ENCODE peak calls at places on chromosomes 5 and 9, in four cellular contexts. R is NCI-H748 treated with DMSO at 0.1 percent for 48 hours, A is T-helper 2 cell, I is fibroblast of mammary gland. O is an unnamed sample.

GRCh38 chr5:54844905-54845566 is 140.4 kb downstream of the ESM1 start:
- DNase-seq in R (peak), A (no peak), I (peak), O (no peak)

GRCh38 chr5:15012061-15012460 is 140.5 kb upstream of the ANKH start:
- DNase-seq in R (no peak), A (no peak), I (no peak), O (no peak)

GRCh38 chr5:17952231-17952630 is 318.0 kb downstream of the TAF11L14 start:
- DNase-seq in R (no peak), A (no peak), I (no peak), O (no peak)

GRCh38 chr9:35357116-35357515 is 132.8 kb upstream of the RUSC2 start:
- DNase-seq in R (peak), A (no peak), I (peak), O (no peak)

GRCh38 chr5:58849995-58850667 is 267.3 kb downstream of the RAB3C start:
- DNase-seq in R (peak), A (no peak), I (peak), O (no peak)

GRCh38 chr5:136012041-136012804 is 16.6 kb upstream of the TGFBI start:
- DNase-seq in R (no peak), A (no peak), I (peak), O (no peak)

GRCh38 chr5:175724314-175724713 is 66.4 kb downstream of the HRH2 start:
- DNase-seq in R (no peak), A (no peak), I (no peak), O (no peak)

GRCh38 chr9:71648453-71648852 is 119.9 kb downstream of the CEMIP2 start:
- DNase-seq in R (no peak), A (no peak), I (no peak), O (no peak)

GRCh38 chr5:52443187-52443586 is 344.5 kb upstream of the ITGA1 start:
- DNase-seq in R (no peak), A (no peak), I (no peak), O (no peak)

GRCh38 chr9:123606141-123606540 is 250.1 kb downstream of the CRB2 start:
- DNase-seq in R (no peak), A (no peak), I (no peak), O (no peak)

GRCh38 chr9:33438926-33439511 is 8.4 kb downstream of the AQP3 start:
- DNase-seq in R (no peak), A (no peak), I (no peak), O (no peak)

GRCh38 chr5:180119031-180119885 is 47.7 kb upstream of the RNF130 start:
- DNase-seq in R (no peak), A (no peak), I (no peak), O (no peak)

GRCh38 chr9:134536101-134536900 is 105.3 kb upstream of the COL5A1 start:
- DNase-seq in R (no peak), A (no peak), I (peak), O (no peak)

GRCh38 chr5:107651326-107651725 is 19.4 kb downstream of the EFNA5 start:
- DNase-seq in R (no peak), A (no peak), I (no peak), O (no peak)

GRCh38 chr5:179803651-179804598 is 2.7 kb downstream of the MGAT4B start:
- DNase-seq in R (no peak), A (no peak), I (peak), O (peak)

GRCh38 chr5:159210306-159210722 is 961 bp upstream of the RNF145 start:
- DNase-seq in R (no peak), A (no peak), I (no peak), O (no peak)

GRCh38 chr5:140040358-140040757 is 2.7 kb downstream of the NRG2 start:
- DNase-seq in R (no peak), A (no peak), I (no peak), O (no peak)

GRCh38 chr5:126594077-126594476 is 942 bp downstream of the ALDH7A1 start:
- DNase-seq in R (no peak), A (no peak), I (peak), O (no peak)

GRCh38 chr5:28809811-28810750 is 1771.7 kb upstream of the CDH9 start:
- DNase-seq in R (no peak), A (no peak), I (no peak), O (no peak)

GRCh38 chr9:33445941-33446506 is 1.4 kb downstream of the AQP3 start:
- DNase-seq in R (no peak), A (no peak), I (no peak), O (no peak)

GRCh38 chr9:35048521-35048920 is 23.9 kb downstream of the VCP start:
- DNase-seq in R (no peak), A (no peak), I (no peak), O (no peak)

GRCh38 chr9:33932078-33932807 is 115.3 kb downstream of the UBE2R2 start:
- DNase-seq in R (no peak), A (no peak), I (no peak), O (no peak)